ENCODE peak calls at places on chromosome 4, in nine cellular contexts. T, A, O, E, S, Z, X, R and V are unnamed samples.

GRCh38 chr4:74217365-74217764 is 59.4 kb downstream of the MTHFD2L start:
- DNase-seq in T (no peak), A (no peak), O (no peak), E (no peak), S (no peak), Z (peak; percentile 26), X (no peak), R (no peak), V (no peak)

GRCh38 chr4:176795441-176795840 is 2.7 kb upstream of the VEGFC start:
- DNase-seq in T (no peak), A (no peak), O (no peak), E (no peak), S (no peak), Z (no peak), X (no peak), R (no peak), V (no peak)

GRCh38 chr4:89119836-89120235 is 8.5 kb downstream of the TIGD2 start:
- DNase-seq in T (no peak), A (no peak), O (no peak), E (no peak), S (no peak), Z (no peak), X (no peak), R (no peak), V (no peak)

GRCh38 chr4:122731676-122732075 is 828 bp upstream of the BBS12 start:
- DNase-seq in T (no peak), A (no peak), O (no peak), E (no peak), S (no peak), Z (no peak), X (no peak), R (no peak), V (no peak)

GRCh38 chr4:7041851-7042696 is 1.1 kb upstream of the TADA2B start:
- DNase-seq in T (no peak), A (peak; percentile 56), O (no peak), E (no peak), S (peak; percentile 56), Z (peak; percentile 6), X (peak; percentile 19), R (peak; percentile 41), V (peak; percentile 13)

GRCh38 chr4:7763788-7764187 is 175.9 kb downstream of the AFAP1 start:
- DNase-seq in T (no peak), A (no peak), O (no peak), E (no peak), S (no peak), Z (peak; percentile 49), X (no peak), R (no peak), V (no peak)

GRCh38 chr4:157706134-157706533 is 466.7 kb downstream of the GASK1B start:
- DNase-seq in T (no peak), A (no peak), O (no peak), E (no peak), S (no peak), Z (no peak), X (no peak), R (no peak), V (no peak)

GRCh38 chr4:101597204-101597603 is 193.3 kb upstream of the BANK1 start:
- DNase-seq in T (no peak), A (no peak), O (no peak), E (no peak), S (no peak), Z (no peak), X (no peak), R (no peak), V (no peak)

GRCh38 chr4:17124767-17125166 is 226.3 kb upstream of the LDB2 start:
- DNase-seq in T (no peak), A (no peak), O (no peak), E (no peak), S (no peak), Z (no peak), X (no peak), R (no peak), V (no peak)

GRCh38 chr4:74473155-74473811 is 28.3 kb downstream of the AREG start:
- DNase-seq in T (no peak), A (no peak), O (peak; percentile 36), E (no peak), S (no peak), Z (peak; percentile 63), X (no peak), R (no peak), V (no peak)

GRCh38 chr4:77586953-77587383 is 18.7 kb upstream of the CXCL13 start:
- DNase-seq in T (peak; percentile 16), A (peak; percentile 67), O (no peak), E (no peak), S (no peak), Z (no peak), X (peak; percentile 72), R (peak; percentile 54), V (peak; percentile 83)

GRCh38 chr4:169869487-169869886 is 111.7 kb upstream of the HPF1 start:
- DNase-seq in T (no peak), A (no peak), O (no peak), E (no peak), S (no peak), Z (no peak), X (no peak), R (no peak), V (no peak)

GRCh38 chr4:56049428-56050212 is 100.9 kb downstream of the CEP135 start:
- DNase-seq in T (no peak), A (no peak), O (peak; percentile 14), E (no peak), S (peak; percentile 24), Z (no peak), X (no peak), R (no peak), V (no peak)

GRCh38 chr4:3388461-3389185 is 53.1 kb upstream of the HGFAC start:
- DNase-seq in T (peak; percentile 21), A (no peak), O (no peak), E (no peak), S (no peak), Z (peak; percentile 66), X (no peak), R (no peak), V (peak; percentile 65)

GRCh38 chr4:87427518-87427868 is 5.1 kb downstream of the NUDT9 start:
- DNase-seq in T (no peak), A (no peak), O (no peak), E (no peak), S (no peak), Z (no peak), X (no peak), R (no peak), V (no peak)

GRCh38 chr4:60605651-60606354 is 594.3 kb upstream of the ADGRL3 start:
- DNase-seq in T (no peak), A (no peak), O (no peak), E (no peak), S (no peak), Z (peak; percentile 27), X (no peak), R (no peak), V (no peak)

GRCh38 chr4:180695851-180696250 is 1547.4 kb upstream of the TENM3 start:
- DNase-seq in T (no peak), A (no peak), O (no peak), E (no peak), S (no peak), Z (peak; percentile 97), X (no peak), R (no peak), V (no peak)

GRCh38 chr4:37825943-37826281 is 574 bp upstream of the PGM2 start:
- DNase-seq in T (peak; percentile 41), A (no peak), O (no peak), E (no peak), S (peak; percentile 19), Z (no peak), X (no peak), R (peak; percentile 33), V (no peak)

GRCh38 chr4:77697860-77698599 is 92.4 kb downstream of the CXCL13 start:
- DNase-seq in T (no peak), A (no peak), O (peak; percentile 25), E (no peak), S (no peak), Z (peak; percentile 64), X (no peak), R (no peak), V (no peak)

GRCh38 chr4:22014222-22014741 is 65.7 kb upstream of the KCNIP4 start:
- DNase-seq in T (no peak), A (no peak), O (no peak), E (no peak), S (no peak), Z (no peak), X (no peak), R (no peak), V (no peak)

GRCh38 chr4:158535130-158535614 is 13.5 kb downstream of the RXFP1 start:
- DNase-seq in T (peak; percentile 8), A (no peak), O (no peak), E (no peak), S (no peak), Z (peak; percentile 22), X (no peak), R (no peak), V (no peak)